ENCODE peak calls at places on chromosomes 12 and 14, in seven cellular contexts. One of them, this sample, is unnamed.

GRCh38 chr12:109695420-109695819 is 18.2 kb upstream of the FAM222A start:
- DNase-seq in Ammon's horn: no peak
- DNase-seq in GM12878: no peak
- DNase-seq in neural crest cell: no peak
- DNase-seq in NCI-H2107: no peak
- DNase-seq in activated CD8-positive, alpha-beta T cell treated with anti-CD3 and anti-CD28 coated beads for 36 hours: no peak
- DNase-seq in upper lobe of left lung: no peak
- DNase-seq in this sample: no peak

GRCh38 chr14:104600805-104601204 is 3.8 kb downstream of the TMEM179 start:
- DNase-seq in Ammon's horn: no peak
- DNase-seq in GM12878: no peak
- DNase-seq in neural crest cell: no peak
- DNase-seq in NCI-H2107: no peak
- DNase-seq in activated CD8-positive, alpha-beta T cell treated with anti-CD3 and anti-CD28 coated beads for 36 hours: no peak
- DNase-seq in upper lobe of left lung: peak
- DNase-seq in this sample: no peak

GRCh38 chr14:103727313-103728000 is 11.8 kb downstream of the ZFYVE21 start:
- DNase-seq in Ammon's horn: no peak
- DNase-seq in GM12878: no peak
- DNase-seq in neural crest cell: no peak
- DNase-seq in NCI-H2107: no peak
- DNase-seq in activated CD8-positive, alpha-beta T cell treated with anti-CD3 and anti-CD28 coated beads for 36 hours: no peak
- DNase-seq in upper lobe of left lung: peak
- DNase-seq in this sample: no peak

GRCh38 chr14:42490536-42490935 is 883.9 kb downstream of the LRFN5 start:
- DNase-seq in Ammon's horn: no peak
- DNase-seq in GM12878: no peak
- DNase-seq in neural crest cell: no peak
- DNase-seq in NCI-H2107: no peak
- DNase-seq in activated CD8-positive, alpha-beta T cell treated with anti-CD3 and anti-CD28 coated beads for 36 hours: no peak
- DNase-seq in upper lobe of left lung: no peak
- DNase-seq in this sample: no peak

GRCh38 chr12:31011746-31012567 is 61.7 kb upstream of the DDX11 start:
- DNase-seq in Ammon's horn: no peak
- DNase-seq in GM12878: no peak
- DNase-seq in neural crest cell: no peak
- DNase-seq in NCI-H2107: no peak
- DNase-seq in activated CD8-positive, alpha-beta T cell treated with anti-CD3 and anti-CD28 coated beads for 36 hours: no peak
- DNase-seq in upper lobe of left lung: no peak
- DNase-seq in this sample: no peak

GRCh38 chr12:70732287-70732686 is 95.1 kb upstream of the PTPRB start:
- DNase-seq in Ammon's horn: no peak
- DNase-seq in GM12878: no peak
- DNase-seq in neural crest cell: no peak
- DNase-seq in NCI-H2107: no peak
- DNase-seq in activated CD8-positive, alpha-beta T cell treated with anti-CD3 and anti-CD28 coated beads for 36 hours: no peak
- DNase-seq in upper lobe of left lung: no peak
- DNase-seq in this sample: no peak

GRCh38 chr14:74018029-74018703 is 922 bp downstream of the ENTPD5 start:
- DNase-seq in Ammon's horn: no peak
- DNase-seq in GM12878: no peak
- DNase-seq in neural crest cell: no peak
- DNase-seq in NCI-H2107: no peak
- DNase-seq in activated CD8-positive, alpha-beta T cell treated with anti-CD3 and anti-CD28 coated beads for 36 hours: no peak
- DNase-seq in upper lobe of left lung: no peak
- DNase-seq in this sample: no peak

GRCh38 chr14:55245657-55246268 is 25.5 kb upstream of the FBXO34 start:
- DNase-seq in Ammon's horn: no peak
- DNase-seq in GM12878: no peak
- DNase-seq in neural crest cell: no peak
- DNase-seq in NCI-H2107: no peak
- DNase-seq in activated CD8-positive, alpha-beta T cell treated with anti-CD3 and anti-CD28 coated beads for 36 hours: peak
- DNase-seq in upper lobe of left lung: no peak
- DNase-seq in this sample: no peak

GRCh38 chr14:96929969-96930368 is 132.8 kb downstream of the VRK1 start:
- DNase-seq in Ammon's horn: no peak
- DNase-seq in GM12878: no peak
- DNase-seq in neural crest cell: no peak
- DNase-seq in NCI-H2107: no peak
- DNase-seq in activated CD8-positive, alpha-beta T cell treated with anti-CD3 and anti-CD28 coated beads for 36 hours: no peak
- DNase-seq in upper lobe of left lung: no peak
- DNase-seq in this sample: no peak

GRCh38 chr14:96205059-96205993 is 687 bp downstream of the BDKRB2 start:
- DNase-seq in Ammon's horn: no peak
- DNase-seq in GM12878: no peak
- DNase-seq in neural crest cell: no peak
- DNase-seq in NCI-H2107: no peak
- DNase-seq in activated CD8-positive, alpha-beta T cell treated with anti-CD3 and anti-CD28 coated beads for 36 hours: peak
- DNase-seq in upper lobe of left lung: no peak
- DNase-seq in this sample: no peak

GRCh38 chr12:10957741-10958140 is 18.7 kb upstream of the TAS2R14 start:
- DNase-seq in Ammon's horn: no peak
- DNase-seq in GM12878: no peak
- DNase-seq in neural crest cell: no peak
- DNase-seq in NCI-H2107: no peak
- DNase-seq in activated CD8-positive, alpha-beta T cell treated with anti-CD3 and anti-CD28 coated beads for 36 hours: no peak
- DNase-seq in upper lobe of left lung: no peak
- DNase-seq in this sample: no peak

GRCh38 chr14:91835197-91835919 is 32.0 kb downstream of the TC2N start:
- DNase-seq in Ammon's horn: no peak
- DNase-seq in GM12878: no peak
- DNase-seq in neural crest cell: no peak
- DNase-seq in NCI-H2107: no peak
- DNase-seq in activated CD8-positive, alpha-beta T cell treated with anti-CD3 and anti-CD28 coated beads for 36 hours: no peak
- DNase-seq in upper lobe of left lung: no peak
- DNase-seq in this sample: no peak

GRCh38 chr12:28497889-28498411 is 307.7 kb downstream of the CCDC91 start:
- DNase-seq in Ammon's horn: no peak
- DNase-seq in GM12878: peak
- DNase-seq in neural crest cell: no peak
- DNase-seq in NCI-H2107: no peak
- DNase-seq in activated CD8-positive, alpha-beta T cell treated with anti-CD3 and anti-CD28 coated beads for 36 hours: peak
- DNase-seq in upper lobe of left lung: no peak
- DNase-seq in this sample: no peak

GRCh38 chr12:19884081-19884480 is 444.8 kb downstream of the AEBP2 start:
- DNase-seq in Ammon's horn: no peak
- DNase-seq in GM12878: no peak
- DNase-seq in neural crest cell: no peak
- DNase-seq in NCI-H2107: no peak
- DNase-seq in activated CD8-positive, alpha-beta T cell treated with anti-CD3 and anti-CD28 coated beads for 36 hours: no peak
- DNase-seq in upper lobe of left lung: no peak
- DNase-seq in this sample: no peak

GRCh38 chr12:53516758-53517455 is 9.6 kb upstream of the NPFF start:
- DNase-seq in Ammon's horn: no peak
- DNase-seq in GM12878: no peak
- DNase-seq in neural crest cell: no peak
- DNase-seq in NCI-H2107: no peak
- DNase-seq in activated CD8-positive, alpha-beta T cell treated with anti-CD3 and anti-CD28 coated beads for 36 hours: no peak
- DNase-seq in upper lobe of left lung: no peak
- DNase-seq in this sample: no peak

GRCh38 chr12:53047221-53048032 is 2.4 kb upstream of the TNS2 start:
- DNase-seq in Ammon's horn: peak
- DNase-seq in GM12878: no peak
- DNase-seq in neural crest cell: peak
- DNase-seq in NCI-H2107: peak
- DNase-seq in activated CD8-positive, alpha-beta T cell treated with anti-CD3 and anti-CD28 coated beads for 36 hours: peak
- DNase-seq in upper lobe of left lung: peak
- DNase-seq in this sample: peak